ENCODE peak calls at places on chromosomes 13 and 19, in four cellular contexts. P is AG10803, M is colonic mucosa, Y is ascending aorta. O is an unnamed sample.

GRCh38 chr19:50844296-50844935 is 10.3 kb upstream of the KLK3 start:
- DNase-seq in P (no peak), Y (no peak), M (no peak), O (no peak)

GRCh38 chr13:86864376-86864775 is 806.8 kb upstream of the SLITRK5 start:
- DNase-seq in M (no peak), P (no peak), Y (no peak), O (no peak)

GRCh38 chr19:47802521-47803043 is 1.8 kb downstream of the TPRX1 start:
- DNase-seq in M (no peak), Y (no peak), P (no peak), O (no peak)

GRCh38 chr13:113545455-113545930 is 39.1 kb upstream of the TFDP1 start:
- DNase-seq in Y (peak), P (peak), M (no peak), O (peak)

GRCh38 chr19:961866-962620 is 22.1 kb upstream of the WDR18 start:
- DNase-seq in Y (no peak), M (peak), P (peak), O (no peak)

GRCh38 chr13:50842246-50842645 is 1.2 kb downstream of the DLEU7 start:
- DNase-seq in M (no peak), P (no peak), Y (no peak), O (no peak)

GRCh38 chr19:10553943-10554381 is 10.3 kb downstream of the ATG4D start:
- DNase-seq in P (no peak), M (peak), Y (no peak), O (no peak)

GRCh38 chr19:45173816-45174215 is 4.2 kb downstream of the TRAPPC6A start:
- DNase-seq in P (peak), M (no peak), Y (no peak), O (no peak)

GRCh38 chr19:1400281-1401137 is 833 bp downstream of the GAMT start:
- DNase-seq in P (peak), Y (peak), M (no peak), O (peak)

GRCh38 chr13:71018544-71018943 is 848.5 kb downstream of the DACH1 start:
- DNase-seq in M (no peak), Y (no peak), P (no peak), O (no peak)

GRCh38 chr13:71017607-71018006 is 849.4 kb downstream of the DACH1 start:
- DNase-seq in P (no peak), M (no peak), Y (no peak), O (no peak)

GRCh38 chr13:71015021-71015420 is 852.0 kb downstream of the DACH1 start:
- DNase-seq in M (no peak), P (no peak), Y (no peak), O (no peak)

DNA sequence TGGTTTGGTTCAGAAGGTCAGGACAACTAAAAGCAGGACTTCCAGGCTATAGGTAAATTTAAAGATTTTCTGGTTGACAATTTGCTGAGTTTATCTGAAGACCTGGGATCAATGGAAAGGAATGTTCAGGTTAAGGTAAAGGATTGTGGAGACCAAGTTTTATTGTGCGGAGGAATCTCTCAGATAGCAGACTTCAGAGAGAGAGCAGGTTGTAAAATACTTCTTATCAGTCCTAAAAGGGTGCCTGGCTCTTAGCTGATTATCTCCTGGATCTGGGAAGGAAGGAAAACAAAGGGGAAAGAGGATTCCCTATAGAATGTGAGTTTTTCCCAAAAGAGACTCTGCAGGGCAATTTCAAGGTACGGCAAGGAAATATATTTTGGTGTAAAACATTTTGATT is 851.5 kb downstream of the DACH1 start:
- DNase-seq in P (no peak), M (no peak), Y (no peak), O (no peak)
- H3K4me3 ChIP-seq in P (no peak), M (no peak), Y (no peak), O (no peak)

DNA sequence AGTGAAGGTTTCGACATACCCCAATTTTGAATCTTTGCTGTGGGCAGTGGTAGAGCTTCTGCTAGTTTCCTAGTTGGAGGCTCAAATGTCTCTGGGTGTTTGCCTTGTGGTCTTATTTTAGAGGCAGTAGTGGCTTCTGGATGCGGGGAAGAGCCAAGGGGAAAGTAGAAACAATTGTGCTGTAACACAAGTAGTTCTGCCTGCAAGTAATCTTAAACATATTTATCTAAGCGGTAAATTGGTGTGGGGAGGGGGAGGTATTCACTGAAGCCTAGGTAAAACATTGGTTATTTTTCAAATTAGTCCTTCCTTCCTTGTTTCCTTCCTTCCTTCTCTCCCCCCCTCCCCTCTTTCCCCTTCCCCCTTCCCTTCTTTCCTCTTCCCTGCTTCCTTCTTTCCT is at the start of gene PCDH20:
- DNase-seq in P (no peak), M (no peak), Y (no peak), O (no peak)
- H3K4me3 ChIP-seq in P (no peak), M (peak), Y (peak), O (peak)

GRCh38 chr19:31718041-31718440 is 368.8 kb upstream of the TSHZ3 start:
- DNase-seq in P (peak), Y (no peak), M (no peak), O (no peak)

GRCh38 chr19:31718898-31719297 is 369.7 kb upstream of the TSHZ3 start:
- DNase-seq in Y (no peak), M (no peak), P (no peak), O (no peak)

GRCh38 chr19:31717316-31717715 is 368.1 kb upstream of the TSHZ3 start:
- DNase-seq in Y (no peak), P (no peak), M (no peak), O (no peak)

DNA sequence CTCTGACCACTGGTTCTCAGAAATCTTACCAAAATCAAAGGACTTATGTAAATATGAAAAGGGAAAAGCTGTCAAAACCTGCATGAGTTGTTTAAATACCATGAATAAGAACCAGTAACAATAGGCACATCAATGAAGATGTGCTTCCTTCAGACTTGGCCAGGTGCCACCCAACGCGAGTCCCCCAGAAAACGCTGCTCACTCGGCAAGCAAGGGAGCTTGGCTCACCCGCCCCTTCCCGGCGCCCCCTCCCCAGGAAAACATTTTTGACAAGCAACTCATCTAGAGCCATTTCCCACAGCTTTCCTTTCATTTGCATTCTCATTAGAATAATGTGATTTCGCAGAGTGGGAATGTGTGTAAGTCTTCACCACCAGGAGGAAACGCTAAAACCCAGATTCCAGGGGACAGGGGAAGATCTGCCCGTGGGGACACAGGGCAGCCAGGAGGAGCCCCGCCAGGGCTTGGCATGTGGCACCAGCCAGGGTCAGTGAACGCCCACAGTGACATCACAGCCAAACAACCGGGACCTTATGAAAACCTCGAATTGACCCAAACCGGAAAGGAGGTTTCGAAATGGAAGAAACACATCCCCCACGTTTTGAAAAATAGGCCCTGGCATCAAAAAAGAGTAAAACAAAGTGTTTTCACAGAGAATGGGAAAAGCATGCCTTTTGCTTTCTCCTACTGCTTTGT is 366.2 kb upstream of the TSHZ3 start:
- DNase-seq in M (no peak), Y (no peak), P (no peak), O (no peak)
- H3K4me3 ChIP-seq in M (no peak), Y (no peak), P (no peak), O (no peak)

GRCh38 chr19:55076321-55076720 is 652 bp downstream of the EPS8L1 start:
- DNase-seq in P (no peak), M (no peak), Y (no peak), O (no peak)
- H3K4me3 ChIP-seq in P (no peak), M (no peak), Y (no peak), O (no peak)

GRCh38 chr19:41219924-41220567 is 1.0 kb downstream of the AXL start:
- DNase-seq in Y (peak), P (peak), M (no peak), O (peak)
- H3K4me3 ChIP-seq in Y (peak), P (peak), M (peak), O (peak)

DNA sequence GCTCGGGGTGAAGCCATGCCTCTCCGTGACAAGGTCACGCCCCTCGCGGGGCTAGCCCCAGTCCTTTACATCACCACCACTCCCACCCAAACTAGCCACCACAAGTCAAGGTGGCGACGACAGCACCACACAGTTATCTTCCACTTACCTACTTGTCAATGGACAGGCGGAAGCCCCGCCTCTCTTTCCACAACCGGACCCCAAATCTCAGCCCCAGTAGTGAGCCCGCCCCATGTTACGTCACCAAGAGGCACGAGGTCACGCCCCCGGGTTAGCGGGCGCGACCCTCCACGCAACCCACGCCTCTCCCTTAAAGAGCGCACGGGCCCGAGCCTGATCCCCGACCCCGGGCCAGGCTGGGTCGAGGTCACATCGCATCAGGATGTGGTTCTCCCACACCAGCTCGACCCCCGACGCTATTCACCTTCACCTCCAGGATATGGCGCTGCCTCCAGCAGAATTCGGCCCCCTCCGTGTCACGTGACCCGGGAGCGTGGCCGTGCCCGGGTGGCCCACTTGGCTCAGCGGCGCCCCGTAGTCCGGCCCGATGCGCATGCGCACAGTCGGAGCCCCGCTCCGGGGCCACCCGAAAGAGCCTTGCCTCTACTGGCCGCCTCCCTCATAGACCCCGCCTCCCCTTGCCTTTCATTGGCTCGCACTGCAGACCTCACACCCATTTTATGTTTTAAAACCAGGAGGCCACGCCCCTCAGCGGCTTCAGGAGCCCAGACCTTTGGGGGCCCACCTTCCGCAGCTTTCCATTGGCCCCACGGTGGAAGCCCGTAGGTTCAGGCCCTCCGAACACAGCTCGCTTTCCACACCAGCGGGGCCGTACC is 18.2 kb downstream of the SYDE1 start:
- DNase-seq in Y (peak), P (peak), M (peak), O (peak)
- H3K4me3 ChIP-seq in Y (peak), P (peak), M (peak), O (peak)

GRCh38 chr13:27280009-27280646 is 9.5 kb downstream of the RASL11A start:
- DNase-seq in M (no peak), Y (no peak), P (no peak), O (no peak)

GRCh38 chr13:27281420-27281819 is 10.8 kb downstream of the RASL11A start:
- DNase-seq in Y (no peak), M (no peak), P (no peak), O (no peak)

GRCh38 chr13:27276188-27276587 is 5.6 kb downstream of the RASL11A start:
- DNase-seq in Y (no peak), P (peak), M (no peak), O (no peak)

GRCh38 chr13:27280841-27281240 is 10.2 kb downstream of the RASL11A start:
- DNase-seq in M (no peak), P (no peak), Y (no peak), O (no peak)

DNA sequence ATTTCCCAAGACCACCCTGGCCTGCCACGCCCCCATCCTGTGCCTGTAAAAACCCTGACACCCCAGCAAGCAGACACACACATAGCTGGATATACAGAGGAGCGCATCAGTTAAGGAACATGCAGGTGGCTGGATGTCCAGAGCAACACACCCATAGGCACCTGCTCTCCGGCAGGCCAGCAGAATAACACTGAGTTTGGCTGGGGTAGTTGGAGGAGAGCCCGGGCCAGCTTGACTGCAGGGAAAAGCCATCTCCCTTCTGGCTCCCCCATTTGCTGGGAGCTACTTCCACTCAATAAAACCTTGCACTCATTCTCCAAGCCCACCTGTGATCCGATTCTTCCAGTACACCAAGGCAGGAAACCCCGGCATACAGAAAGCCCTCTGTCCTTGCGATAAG is 8.9 kb downstream of the RASL11A start:
- DNase-seq in Y (no peak), M (no peak), P (no peak), O (no peak)
- H3K4me3 ChIP-seq in Y (no peak), M (no peak), P (no peak), O (no peak)

GRCh38 chr13:110819203-110820014 is 95.5 kb downstream of the ANKRD10 start:
- DNase-seq in M (peak), Y (peak), P (peak), O (peak)
- H3K4me3 ChIP-seq in M (no peak), Y (no peak), P (no peak), O (no peak)